ENCODE peak calls at places on chromosomes 13 and 19, in six cellular contexts. One of them, this sample, is unnamed.

GRCh38 chr13:40963927-40964326 is 55.2 kb downstream of the ELF1 start:
- DNase-seq in effector CD4-positive, alpha-beta T cell: no peak
- DNase-seq in T-cell: no peak
- DNase-seq in AG04450: no peak
- DNase-seq in left kidney: no peak
- DNase-seq in NB4: peak
- DNase-seq in this sample: no peak

GRCh38 chr13:23140492-23140891 is 40.3 kb upstream of the SGCG start:
- DNase-seq in effector CD4-positive, alpha-beta T cell: no peak
- DNase-seq in T-cell: no peak
- DNase-seq in AG04450: no peak
- DNase-seq in left kidney: no peak
- DNase-seq in NB4: no peak
- DNase-seq in this sample: no peak

GRCh38 chr19:35355851-35356460 is 2.3 kb upstream of the FFAR3 start:
- DNase-seq in effector CD4-positive, alpha-beta T cell: no peak
- DNase-seq in T-cell: no peak
- DNase-seq in AG04450: no peak
- DNase-seq in left kidney: peak
- DNase-seq in NB4: no peak
- DNase-seq in this sample: no peak

GRCh38 chr19:58558623-58559274 is 338 bp upstream of the UBE2M start:
- DNase-seq in effector CD4-positive, alpha-beta T cell: peak
- DNase-seq in T-cell: peak
- DNase-seq in AG04450: peak
- DNase-seq in left kidney: peak
- DNase-seq in NB4: peak
- DNase-seq in this sample: peak

GRCh38 chr19:8311461-8312260 is 3.5 kb upstream of the CD320 start:
- DNase-seq in effector CD4-positive, alpha-beta T cell: no peak
- DNase-seq in T-cell: no peak
- DNase-seq in AG04450: no peak
- DNase-seq in left kidney: no peak
- DNase-seq in NB4: no peak
- DNase-seq in this sample: no peak

GRCh38 chr13:107079423-107080099 is 511.6 kb upstream of the ARGLU1 start:
- DNase-seq in effector CD4-positive, alpha-beta T cell: no peak
- DNase-seq in T-cell: no peak
- DNase-seq in AG04450: no peak
- DNase-seq in left kidney: no peak
- DNase-seq in NB4: no peak
- DNase-seq in this sample: no peak

GRCh38 chr19:29154163-29154562 is 58.8 kb downstream of the UQCRFS1 start:
- DNase-seq in effector CD4-positive, alpha-beta T cell: no peak
- DNase-seq in T-cell: no peak
- DNase-seq in AG04450: no peak
- DNase-seq in left kidney: no peak
- DNase-seq in NB4: no peak
- DNase-seq in this sample: no peak

GRCh38 chr13:66965146-66965545 is 265.0 kb downstream of the PCDH9 start:
- DNase-seq in effector CD4-positive, alpha-beta T cell: no peak
- DNase-seq in T-cell: no peak
- DNase-seq in AG04450: no peak
- DNase-seq in left kidney: no peak
- DNase-seq in NB4: no peak
- DNase-seq in this sample: no peak

GRCh38 chr19:45235485-45235884 is 9.7 kb downstream of the EXOC3L2 start:
- DNase-seq in effector CD4-positive, alpha-beta T cell: no peak
- DNase-seq in T-cell: no peak
- DNase-seq in AG04450: no peak
- DNase-seq in left kidney: peak
- DNase-seq in NB4: peak
- DNase-seq in this sample: no peak

GRCh38 chr13:51262501-51263211 is 40.5 kb downstream of the FAM124A start:
- DNase-seq in effector CD4-positive, alpha-beta T cell: no peak
- DNase-seq in T-cell: no peak
- DNase-seq in AG04450: no peak
- DNase-seq in left kidney: no peak
- DNase-seq in NB4: peak
- DNase-seq in this sample: no peak

GRCh38 chr13:113633485-113633873 is 24.5 kb downstream of the ATP4B start:
- DNase-seq in effector CD4-positive, alpha-beta T cell: no peak
- DNase-seq in T-cell: no peak
- DNase-seq in AG04450: no peak
- DNase-seq in left kidney: no peak
- DNase-seq in NB4: no peak
- DNase-seq in this sample: no peak

This sample was measured in activated T-helper 2 cell treated with anti-CD3 and anti-CD28 coated beads, Interferon-gamma antibody, Interleukin-2, Interleukin-4, amounts not matched to agents 10 μg/mL and 5 μg/mL and 100 μg/mL, durations not matched to agents 14 hours and 24 hours and 36 hours.